ENCODE peak calls at places on chromosomes 13 and 19, in ten cellular contexts. X is CD14-positive monocyte, J is HS-5, M is fibroblast of gingiva, G is cardiac fibroblast, Z is substantia nigra, Y is lower leg skin, C is glutamatergic neuron, I is iris pigment epithelial cell, B is stomach. W is an unnamed sample.

GRCh38 chr19:49455729-49456128 is 2.7 kb downstream of the ALDH16A1 start:
- DNase-seq in X (no peak), J (no peak), M (peak), G (peak), Z (no peak), Y (no peak), C (no peak), I (no peak), B (no peak), W (no peak)

GRCh38 chr13:84025828-84026227 is 143.6 kb upstream of the SLITRK1 start:
- DNase-seq in X (no peak), J (no peak), M (no peak), G (no peak), Z (no peak), Y (no peak), C (no peak), I (no peak), B (no peak), W (no peak)

GRCh38 chr13:23069571-23069970 is 111.2 kb upstream of the SGCG start:
- DNase-seq in X (no peak), J (peak), M (peak), G (peak), Z (no peak), Y (no peak), C (no peak), I (peak), B (no peak), W (no peak)

GRCh38 chr13:91014696-91015095 is 332.8 kb upstream of the MIR17HG start:
- DNase-seq in X (no peak), J (no peak), M (no peak), G (no peak), Z (no peak), Y (no peak), C (no peak), I (no peak), B (no peak), W (no peak)

GRCh38 chr19:47461876-47462275 is 9.8 kb downstream of the SLC8A2 start:
- DNase-seq in X (no peak), J (no peak), M (no peak), G (no peak), Z (no peak), Y (no peak), C (no peak), I (no peak), B (no peak), W (no peak)

GRCh38 chr13:33441015-33441414 is 155.5 kb upstream of the STARD13 start:
- DNase-seq in X (no peak), J (no peak), M (peak), G (peak), Z (no peak), Y (no peak), C (no peak), I (peak), B (peak), W (no peak)

GRCh38 chr13:68190826-68191225 is 960.7 kb upstream of the PCDH9 start:
- DNase-seq in X (no peak), J (no peak), M (no peak), G (no peak), Z (no peak), Y (no peak), C (no peak), I (peak), B (no peak), W (no peak)

GRCh38 chr19:32691952-32692726 is 518 bp downstream of the NUDT19 start:
- DNase-seq in X (peak), J (no peak), M (peak), G (peak), Z (peak), Y (peak), C (peak), I (peak), B (peak), W (peak)

GRCh38 chr13:43895940-43896339 is 16.2 kb downstream of the LACC1 start:
- DNase-seq in X (no peak), J (no peak), M (peak), G (no peak), Z (no peak), Y (no peak), C (no peak), I (no peak), B (no peak), W (no peak)

GRCh38 chr13:110298566-110299321 is 8.2 kb downstream of the COL4A1 start:
- DNase-seq in X (no peak), J (no peak), M (no peak), G (peak), Z (no peak), Y (peak), C (no peak), I (peak), B (no peak), W (no peak)